ENCODE peak calls at places on chromosomes 12 and 14, in ten cellular contexts. C is stomach; R is dorsolateral prefrontal cortex; E is OCI-LY7; B is fibroblast of lung; T is tibial nerve; L is CD8-positive, alpha-beta T cell; V is astrocyte of the spinal cord; N is mesothelial cell of epicardium; P is mucosa of descending colon. S is an unnamed sample.

GRCh38 chr12:52178984-52179383 is 12.8 kb downstream of the KRT80 start:
- DNase-seq in C (no peak), R (no peak), E (no peak), B (no peak), T (no peak), L (no peak), V (no peak), N (no peak), P (no peak), S (no peak)

GRCh38 chr12:111417784-111418593 is 12.3 kb downstream of the SH2B3 start:
- DNase-seq in C (no peak), R (no peak), E (no peak), B (no peak), T (no peak), L (no peak), V (no peak), N (no peak), P (no peak), S (no peak)

GRCh38 chr14:74402264-74403251 is 23.5 kb downstream of the SYNDIG1L start:
- DNase-seq in C (no peak), R (no peak), E (peak), B (no peak), T (no peak), L (no peak), V (no peak), N (no peak), P (no peak), S (no peak)

GRCh38 chr14:104290756-104291122 is 152.4 kb downstream of the KIF26A start:
- DNase-seq in C (no peak), R (no peak), E (no peak), B (no peak), T (peak), L (no peak), V (no peak), N (no peak), P (peak), S (no peak)

GRCh38 chr12:45553204-45553603 is 176.3 kb upstream of the ARID2 start:
- DNase-seq in C (no peak), R (no peak), E (no peak), B (no peak), T (no peak), L (no peak), V (no peak), N (no peak), P (no peak), S (no peak)

GRCh38 chr12:51377099-51377984 is 13.9 kb downstream of the GALNT6 start:
- DNase-seq in C (no peak), R (no peak), E (no peak), B (peak), T (no peak), L (no peak), V (no peak), N (no peak), P (no peak), S (no peak)

GRCh38 chr12:132572801-132573760 is 37.3 kb downstream of the LRCOL1 start:
- DNase-seq in C (no peak), R (no peak), E (no peak), B (no peak), T (no peak), L (no peak), V (no peak), N (no peak), P (no peak), S (no peak)

GRCh38 chr12:44873898-44874297 is 2.2 kb downstream of the NELL2 start:
- DNase-seq in C (no peak), R (no peak), E (peak), B (peak), T (no peak), L (no peak), V (peak), N (no peak), P (no peak), S (no peak)

GRCh38 chr12:108694812-108695278 is 36.5 kb downstream of the CORO1C start:
- DNase-seq in C (no peak), R (no peak), E (no peak), B (no peak), T (no peak), L (no peak), V (no peak), N (no peak), P (no peak), S (no peak)

GRCh38 chr12:102903318-102904007 is 13.6 kb downstream of the PAH start:
- DNase-seq in C (no peak), R (no peak), E (no peak), B (no peak), T (no peak), L (no peak), V (no peak), N (no peak), P (no peak), S (no peak)

GRCh38 chr14:96582641-96582980 is 80.4 kb downstream of the PAPOLA start:
- DNase-seq in C (no peak), R (no peak), E (no peak), B (no peak), T (no peak), L (no peak), V (no peak), N (no peak), P (no peak), S (no peak)

DNA sequence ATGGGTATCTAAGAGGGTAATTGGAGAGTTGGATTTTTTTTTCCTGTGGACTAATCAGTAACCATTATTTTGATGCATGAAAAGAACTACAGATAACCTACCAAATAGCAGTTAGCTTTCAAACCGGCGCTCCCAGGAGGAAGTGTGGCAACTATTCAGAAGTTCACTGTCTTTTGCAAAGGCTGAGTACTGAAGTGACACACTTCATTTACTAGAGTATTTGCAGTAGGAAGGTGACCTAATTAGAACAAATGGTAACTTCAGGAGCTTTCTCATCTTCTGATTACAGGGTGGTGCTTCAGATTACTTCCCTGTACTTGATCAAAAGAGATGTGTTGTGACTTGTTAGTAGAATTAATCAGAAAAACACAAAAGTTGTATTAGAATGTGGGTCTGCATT is 87.7 kb downstream of the PELI2 start:
- DNase-seq in C (no peak), R (no peak), E (no peak), B (no peak), T (no peak), L (no peak), V (no peak), N (no peak), P (no peak), S (no peak)
- TF ChIP-seq CTCF in C (no peak), R (no peak), E (no peak), B (no peak), T (no peak), L (no peak), V (no peak), N (no peak), P (no peak), S (no peak)

GRCh38 chr12:92737855-92738850 is 35.4 kb downstream of the PLEKHG7 start:
- DNase-seq in C (no peak), R (no peak), E (no peak), B (no peak), T (no peak), L (no peak), V (no peak), N (no peak), P (no peak), S (no peak)

GRCh38 chr12:92730758-92731157 is 28.0 kb downstream of the PLEKHG7 start:
- DNase-seq in C (no peak), R (no peak), E (no peak), B (no peak), T (no peak), L (no peak), V (no peak), N (no peak), P (no peak), S (no peak)

GRCh38 chr12:92739099-92739498 is 36.3 kb downstream of the PLEKHG7 start:
- DNase-seq in C (no peak), R (no peak), E (no peak), B (no peak), T (no peak), L (no peak), V (no peak), N (no peak), P (no peak), S (no peak)

GRCh38 chr12:92736605-92737004 is 33.8 kb downstream of the PLEKHG7 start:
- DNase-seq in C (no peak), R (no peak), E (no peak), B (no peak), T (no peak), L (no peak), V (no peak), N (no peak), P (no peak), S (no peak)

GRCh38 chr12:92735131-92735721 is 32.4 kb downstream of the PLEKHG7 start:
- DNase-seq in C (no peak), R (no peak), E (no peak), B (peak), T (no peak), L (no peak), V (peak), N (no peak), P (no peak), S (no peak)
- TF ChIP-seq CTCF in C (no peak), R (no peak), E (peak), B (no peak), T (no peak), L (no peak), V (peak), N (no peak), P (no peak), S (peak)

GRCh38 chr12:121916719-121917118 is 1.7 kb upstream of the CFAP251 start:
- DNase-seq in C (no peak), R (no peak), E (peak), B (peak), T (no peak), L (no peak), V (peak), N (no peak), P (no peak), S (no peak)
- TF ChIP-seq CTCF in C (no peak), R (no peak), E (peak), B (peak), T (no peak), L (no peak), V (peak), N (no peak), P (no peak), S (peak)

DNA sequence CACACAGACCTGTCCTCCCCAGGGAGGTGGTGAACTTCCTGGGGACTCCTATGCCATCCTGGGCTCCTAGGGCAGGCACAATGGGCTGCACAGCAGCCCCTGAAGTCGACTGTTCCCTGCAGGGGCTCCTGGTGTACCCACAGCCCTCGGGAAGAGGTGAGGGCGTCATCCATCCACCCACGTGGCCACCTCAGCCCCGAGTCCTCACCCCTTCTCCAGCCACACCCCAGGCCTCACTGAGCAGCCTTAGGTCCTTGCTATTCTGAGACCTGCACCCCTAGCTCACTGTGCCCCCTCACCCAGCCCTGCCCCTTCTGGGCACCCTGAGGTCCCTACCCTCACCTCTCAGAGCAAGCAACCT is 38.9 kb downstream of the BEGAIN start:
- DNase-seq in C (no peak), R (no peak), E (no peak), B (no peak), T (no peak), L (no peak), V (no peak), N (no peak), P (no peak), S (no peak)
- TF ChIP-seq CTCF in C (no peak), R (no peak), E (no peak), B (no peak), T (no peak), L (no peak), V (no peak), N (no peak), P (no peak), S (no peak)

DNA sequence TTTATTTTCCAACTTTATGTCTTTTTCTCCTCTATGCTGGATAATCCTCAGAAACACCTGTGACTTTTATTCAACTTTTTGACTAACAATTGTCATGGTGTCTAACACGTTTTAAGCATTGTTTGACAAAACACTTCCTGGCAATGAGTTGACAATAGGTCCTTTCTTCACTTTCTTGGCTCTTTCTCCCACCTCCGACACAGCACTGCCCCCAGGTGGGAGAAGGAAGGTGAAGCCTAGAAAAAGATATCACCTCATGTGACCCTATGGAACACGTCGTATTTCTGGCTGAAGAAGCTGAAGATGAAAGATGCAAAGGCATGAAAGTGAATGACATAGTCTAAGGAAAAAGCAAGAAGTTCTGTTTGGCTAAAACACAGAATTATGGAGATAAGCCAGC is 430.0 kb downstream of the ETNK1 start:
- DNase-seq in C (no peak), R (no peak), E (peak), B (peak), T (no peak), L (no peak), V (peak), N (no peak), P (no peak), S (peak)
- TF ChIP-seq CTCF in C (no peak), R (no peak), E (peak), B (no peak), T (no peak), L (no peak), V (peak), N (no peak), P (no peak), S (peak)

GRCh38 chr14:100241279-100241678 is 2.3 kb downstream of the YY1 start:
- DNase-seq in C (no peak), R (no peak), E (no peak), B (no peak), T (no peak), L (no peak), V (peak), N (no peak), P (no peak), S (no peak)

GRCh38 chr14:100240725-100241032 is 1.7 kb downstream of the YY1 start:
- DNase-seq in C (no peak), R (no peak), E (no peak), B (no peak), T (no peak), L (no peak), V (no peak), N (no peak), P (no peak), S (no peak)

GRCh38 chr14:100238419-100239199 is at the start of gene YY1:
- DNase-seq in C (peak), R (peak), E (peak), B (peak), T (peak), L (peak), V (peak), N (peak), P (peak), S (peak)

GRCh38 chr14:100239200-100239839 is 376 bp downstream of the YY1 start:
- DNase-seq in C (no peak), R (no peak), E (no peak), B (no peak), T (peak), L (no peak), V (no peak), N (peak), P (peak), S (peak)

DNA sequence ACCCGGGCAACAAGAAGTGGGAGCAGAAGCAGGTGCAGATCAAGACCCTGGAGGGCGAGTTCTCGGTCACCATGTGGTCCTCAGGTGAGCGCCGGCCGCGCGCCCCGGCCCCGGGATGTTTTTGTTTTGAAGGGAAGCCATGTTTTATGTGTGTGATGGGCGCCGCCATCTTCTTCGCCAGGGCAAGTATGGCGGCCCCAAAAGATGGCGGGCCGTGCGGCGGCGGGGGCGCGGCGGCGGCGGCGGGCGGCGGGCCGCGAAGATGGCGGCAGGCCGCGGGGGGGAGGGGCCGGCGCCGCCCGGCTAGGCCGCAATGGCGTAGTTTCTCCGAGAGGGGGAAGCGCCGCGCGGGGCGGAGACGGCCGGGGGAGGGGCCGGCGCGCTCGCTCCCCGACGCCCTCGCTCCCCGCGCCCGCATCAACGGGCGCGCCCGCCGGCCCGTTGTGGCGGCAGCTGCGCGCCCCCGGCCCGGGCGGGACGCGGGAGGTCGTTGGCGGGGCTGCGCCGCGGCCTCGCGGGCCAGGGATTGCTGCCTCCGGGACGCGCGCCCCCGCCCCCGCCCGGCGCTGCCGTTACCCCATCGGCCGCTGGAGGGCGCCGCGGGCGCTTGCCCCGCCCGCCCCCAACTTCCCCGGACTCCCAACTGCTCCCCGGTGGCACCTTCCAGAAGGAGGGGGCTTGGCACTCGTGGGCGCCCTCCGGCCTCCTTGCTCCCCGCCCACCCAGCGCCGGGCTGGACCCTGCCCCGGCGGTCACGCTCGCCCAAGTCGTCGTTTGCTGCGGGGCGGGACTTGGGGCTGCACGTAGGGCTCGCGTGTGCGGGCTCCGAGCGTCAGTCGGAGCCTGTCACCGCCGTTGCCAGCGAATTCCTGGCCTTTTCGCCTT is 1.1 kb downstream of the YY1 start:
- DNase-seq in C (peak), R (peak), E (peak), B (peak), T (peak), L (peak), V (peak), N (peak), P (peak), S (peak)
- TF ChIP-seq CTCF in C (no peak), R (peak), E (peak), B (peak), T (peak), L (peak), V (peak), N (peak), P (peak), S (peak)

DNA sequence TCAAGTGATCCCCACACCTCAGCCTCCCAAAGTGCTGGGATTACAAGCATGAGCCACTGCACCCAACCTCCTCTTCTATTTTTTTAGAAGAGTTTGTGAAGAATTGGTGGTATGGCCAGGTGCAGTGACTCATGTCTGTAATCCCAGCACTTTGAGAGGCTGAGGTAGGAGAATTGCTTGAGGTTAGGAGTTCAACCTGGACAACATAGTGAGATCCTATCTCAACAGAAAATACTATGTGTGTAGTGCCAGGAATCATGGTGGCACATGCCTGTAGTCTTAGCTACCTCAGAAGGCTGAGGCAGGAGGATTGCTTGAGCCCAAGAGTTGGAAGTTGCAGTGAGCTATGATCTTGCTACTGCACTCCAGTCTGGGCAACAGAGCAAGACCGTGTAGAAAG is 5.5 kb upstream of the ATF7 start:
- DNase-seq in C (no peak), R (no peak), E (no peak), B (no peak), T (no peak), L (no peak), V (no peak), N (no peak), P (no peak), S (no peak)
- TF ChIP-seq CTCF in C (no peak), R (no peak), E (no peak), B (no peak), T (no peak), L (no peak), V (no peak), N (no peak), P (no peak), S (no peak)